ENCODE peak calls at places on chromosomes 13 and 19, in seven cellular contexts. One of them, this sample, is unnamed.

GRCh38 chr13:23378009-23378632 is 55.4 kb downstream of the SACS start:
- DNase-seq in esophagus muscularis mucosa: no peak
- DNase-seq in tibial nerve: no peak
- DNase-seq in lower leg skin: no peak
- DNase-seq in GM23338: peak
- DNase-seq in HFFc6: peak
- DNase-seq in hepatocyte: peak
- DNase-seq in this sample: no peak

GRCh38 chr13:52454459-52454824 is 836 bp upstream of the CKAP2 start:
- DNase-seq in HFFc6: no peak
- DNase-seq in esophagus muscularis mucosa: no peak
- DNase-seq in lower leg skin: no peak
- DNase-seq in hepatocyte: peak
- DNase-seq in GM23338: peak
- DNase-seq in tibial nerve: no peak
- DNase-seq in this sample: no peak

GRCh38 chr13:40983269-40983668 is 35.8 kb downstream of the ELF1 start:
- DNase-seq in esophagus muscularis mucosa: no peak
- DNase-seq in lower leg skin: no peak
- DNase-seq in hepatocyte: no peak
- DNase-seq in HFFc6: no peak
- DNase-seq in tibial nerve: no peak
- DNase-seq in GM23338: no peak
- DNase-seq in this sample: no peak

GRCh38 chr19:1580957-1581356 is 11.7 kb downstream of the MBD3 start:
- DNase-seq in lower leg skin: no peak
- DNase-seq in hepatocyte: no peak
- DNase-seq in tibial nerve: no peak
- DNase-seq in HFFc6: no peak
- DNase-seq in GM23338: no peak
- DNase-seq in esophagus muscularis mucosa: no peak
- DNase-seq in this sample: no peak

GRCh38 chr13:20474515-20474914 is 51.1 kb downstream of the CRYL1 start:
- DNase-seq in tibial nerve: no peak
- DNase-seq in esophagus muscularis mucosa: no peak
- DNase-seq in HFFc6: no peak
- DNase-seq in lower leg skin: no peak
- DNase-seq in hepatocyte: no peak
- DNase-seq in GM23338: no peak
- DNase-seq in this sample: no peak

GRCh38 chr19:2433854-2434253 is 6.5 kb upstream of the TIMM13 start:
- DNase-seq in hepatocyte: no peak
- DNase-seq in esophagus muscularis mucosa: no peak
- DNase-seq in GM23338: no peak
- DNase-seq in lower leg skin: no peak
- DNase-seq in HFFc6: no peak
- DNase-seq in tibial nerve: no peak
- DNase-seq in this sample: peak

GRCh38 chr19:38070573-38070972 is 153.4 kb downstream of the DPF1 start:
- DNase-seq in esophagus muscularis mucosa: no peak
- DNase-seq in HFFc6: peak
- DNase-seq in lower leg skin: no peak
- DNase-seq in hepatocyte: no peak
- DNase-seq in GM23338: no peak
- DNase-seq in tibial nerve: no peak
- DNase-seq in this sample: no peak

GRCh38 chr19:42185281-42185680 is 32.2 kb downstream of the DEDD2 start:
- DNase-seq in esophagus muscularis mucosa: no peak
- DNase-seq in HFFc6: no peak
- DNase-seq in lower leg skin: no peak
- DNase-seq in GM23338: no peak
- DNase-seq in tibial nerve: no peak
- DNase-seq in hepatocyte: no peak
- DNase-seq in this sample: no peak

GRCh38 chr13:24043590-24044350 is 116.8 kb upstream of the SPATA13 start:
- DNase-seq in hepatocyte: no peak
- DNase-seq in esophagus muscularis mucosa: no peak
- DNase-seq in GM23338: no peak
- DNase-seq in HFFc6: no peak
- DNase-seq in tibial nerve: no peak
- DNase-seq in lower leg skin: no peak
- DNase-seq in this sample: no peak

GRCh38 chr19:16368385-16369305 is 44.0 kb downstream of the KLF2 start:
- DNase-seq in HFFc6: no peak
- DNase-seq in lower leg skin: no peak
- DNase-seq in hepatocyte: peak
- DNase-seq in tibial nerve: no peak
- DNase-seq in esophagus muscularis mucosa: no peak
- DNase-seq in GM23338: no peak
- DNase-seq in this sample: no peak

GRCh38 chr19:42589792-42590191 is 4.9 kb downstream of the CEACAM8 start:
- DNase-seq in hepatocyte: no peak
- DNase-seq in esophagus muscularis mucosa: no peak
- DNase-seq in lower leg skin: no peak
- DNase-seq in HFFc6: no peak
- DNase-seq in GM23338: no peak
- DNase-seq in tibial nerve: no peak
- DNase-seq in this sample: no peak

GRCh38 chr19:2027361-2027760 is 11.8 kb upstream of the BTBD2 start:
- DNase-seq in lower leg skin: no peak
- DNase-seq in esophagus muscularis mucosa: no peak
- DNase-seq in tibial nerve: no peak
- DNase-seq in GM23338: no peak
- DNase-seq in HFFc6: peak
- DNase-seq in hepatocyte: no peak
- DNase-seq in this sample: no peak

GRCh38 chr13:48010698-48011097 is 9.6 kb upstream of the SUCLA2 start:
- DNase-seq in HFFc6: no peak
- DNase-seq in esophagus muscularis mucosa: no peak
- DNase-seq in lower leg skin: no peak
- DNase-seq in hepatocyte: no peak
- DNase-seq in GM23338: no peak
- DNase-seq in tibial nerve: no peak
- DNase-seq in this sample: no peak

GRCh38 chr13:104008571-104009435 is 942.6 kb upstream of the SLC10A2 start:
- DNase-seq in tibial nerve: no peak
- DNase-seq in lower leg skin: no peak
- DNase-seq in HFFc6: no peak
- DNase-seq in esophagus muscularis mucosa: no peak
- DNase-seq in GM23338: no peak
- DNase-seq in hepatocyte: no peak
- DNase-seq in this sample: no peak

GRCh38 chr19:18995804-18996241 is 37.5 kb downstream of the SUGP2 start:
- DNase-seq in lower leg skin: no peak
- DNase-seq in hepatocyte: peak
- DNase-seq in esophagus muscularis mucosa: no peak
- DNase-seq in HFFc6: peak
- DNase-seq in GM23338: peak
- DNase-seq in tibial nerve: no peak
- DNase-seq in this sample: peak

GRCh38 chr19:43738780-43739211 is 16.0 kb downstream of the SMG9 start:
- DNase-seq in esophagus muscularis mucosa: no peak
- DNase-seq in tibial nerve: no peak
- DNase-seq in lower leg skin: no peak
- DNase-seq in hepatocyte: no peak
- DNase-seq in GM23338: no peak
- DNase-seq in HFFc6: no peak
- DNase-seq in this sample: no peak

GRCh38 chr19:10126213-10126639 is 6.5 kb upstream of the EIF3G start:
- DNase-seq in GM23338: no peak
- DNase-seq in HFFc6: no peak
- DNase-seq in tibial nerve: no peak
- DNase-seq in lower leg skin: no peak
- DNase-seq in hepatocyte: no peak
- DNase-seq in esophagus muscularis mucosa: no peak
- DNase-seq in this sample: no peak

GRCh38 chr13:111171629-111172028 is 56.5 kb downstream of the ARHGEF7 start:
- DNase-seq in tibial nerve: no peak
- DNase-seq in hepatocyte: no peak
- DNase-seq in lower leg skin: no peak
- DNase-seq in esophagus muscularis mucosa: no peak
- DNase-seq in HFFc6: no peak
- DNase-seq in GM23338: no peak
- DNase-seq in this sample: no peak

GRCh38 chr19:39509233-39509632 is 5.7 kb upstream of the SELENOV start:
- DNase-seq in hepatocyte: no peak
- DNase-seq in GM23338: no peak
- DNase-seq in lower leg skin: no peak
- DNase-seq in HFFc6: no peak
- DNase-seq in esophagus muscularis mucosa: no peak
- DNase-seq in tibial nerve: no peak
- DNase-seq in this sample: no peak

GRCh38 chr13:87661471-87661870 is 9.7 kb upstream of the SLITRK5 start:
- DNase-seq in esophagus muscularis mucosa: no peak
- DNase-seq in GM23338: no peak
- DNase-seq in hepatocyte: no peak
- DNase-seq in lower leg skin: no peak
- DNase-seq in tibial nerve: no peak
- DNase-seq in HFFc6: no peak
- DNase-seq in this sample: no peak

GRCh38 chr13:86846501-86846900 is 824.7 kb upstream of the SLITRK5 start:
- DNase-seq in HFFc6: no peak
- DNase-seq in esophagus muscularis mucosa: no peak
- DNase-seq in lower leg skin: no peak
- DNase-seq in GM23338: no peak
- DNase-seq in hepatocyte: no peak
- DNase-seq in tibial nerve: no peak
- DNase-seq in this sample: no peak

GRCh38 chr19:17542042-17542441 is 13.4 kb upstream of the COLGALT1 start:
- DNase-seq in hepatocyte: no peak
- DNase-seq in lower leg skin: no peak
- DNase-seq in esophagus muscularis mucosa: no peak
- DNase-seq in tibial nerve: no peak
- DNase-seq in HFFc6: no peak
- DNase-seq in GM23338: no peak
- DNase-seq in this sample: no peak

GRCh38 chr19:17538684-17539287 is 16.7 kb upstream of the COLGALT1 start:
- DNase-seq in lower leg skin: no peak
- DNase-seq in esophagus muscularis mucosa: no peak
- DNase-seq in tibial nerve: no peak
- DNase-seq in HFFc6: no peak
- DNase-seq in GM23338: peak
- DNase-seq in hepatocyte: no peak
- DNase-seq in this sample: no peak

GRCh38 chr19:17540174-17540573 is 15.3 kb upstream of the COLGALT1 start:
- DNase-seq in esophagus muscularis mucosa: no peak
- DNase-seq in hepatocyte: no peak
- DNase-seq in GM23338: no peak
- DNase-seq in tibial nerve: no peak
- DNase-seq in lower leg skin: no peak
- DNase-seq in HFFc6: no peak
- DNase-seq in this sample: no peak

GRCh38 chr19:17541184-17541759 is 14.2 kb upstream of the COLGALT1 start:
- DNase-seq in GM23338: no peak
- DNase-seq in hepatocyte: no peak
- DNase-seq in lower leg skin: no peak
- DNase-seq in HFFc6: no peak
- DNase-seq in esophagus muscularis mucosa: no peak
- DNase-seq in tibial nerve: no peak
- DNase-seq in this sample: no peak

DNA sequence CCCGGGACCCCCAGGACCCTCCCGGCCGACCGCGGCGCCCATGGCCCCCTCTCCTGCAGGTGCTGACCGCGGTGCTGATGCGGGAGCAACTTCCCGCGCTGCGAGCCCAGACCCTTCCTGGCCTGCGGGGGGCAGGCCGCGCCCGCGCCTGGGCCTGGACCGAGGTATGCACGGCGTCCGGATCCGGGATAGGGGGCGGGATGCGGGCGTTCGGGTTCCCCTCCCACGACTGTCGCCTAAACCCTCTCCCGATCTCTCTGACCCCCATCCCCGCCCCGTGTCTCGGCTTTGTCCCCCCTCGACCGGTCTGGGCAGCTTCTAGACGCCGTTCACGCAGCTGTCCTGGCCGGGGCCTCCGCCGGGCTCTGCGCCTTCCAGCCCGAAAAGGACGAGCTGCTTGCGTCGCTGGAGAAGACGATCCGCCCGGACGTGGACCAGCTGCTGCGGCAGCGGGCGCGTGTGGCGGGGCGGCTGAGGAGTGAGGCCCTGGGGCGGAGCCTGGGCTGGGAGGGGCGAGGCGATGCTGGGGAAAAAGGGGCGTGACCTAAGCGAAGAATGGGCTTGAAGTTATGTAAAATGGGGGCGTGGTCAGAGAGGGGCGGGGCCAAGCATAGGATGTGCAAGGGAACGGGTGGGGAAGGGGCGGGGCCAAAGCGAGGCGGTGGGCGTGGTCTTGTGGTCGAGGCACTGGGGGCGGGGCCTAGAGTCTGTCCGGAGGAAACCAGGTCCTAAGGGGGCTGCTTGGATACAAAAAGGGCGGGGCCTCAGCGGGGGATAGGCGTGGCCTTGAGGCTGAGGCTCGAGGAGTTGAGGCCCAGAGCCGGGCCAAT is 15.9 kb upstream of the COLGALT1 start:
- DNase-seq in esophagus muscularis mucosa: peak
- DNase-seq in lower leg skin: peak
- DNase-seq in tibial nerve: peak
- DNase-seq in GM23338: peak
- DNase-seq in hepatocyte: peak
- DNase-seq in HFFc6: peak
- DNase-seq in this sample: peak
- TF ChIP-seq CTCF in esophagus muscularis mucosa: peak
- TF ChIP-seq CTCF in lower leg skin: no peak
- TF ChIP-seq CTCF in tibial nerve: peak
- TF ChIP-seq CTCF in GM23338: no peak
- TF ChIP-seq CTCF in hepatocyte: peak
- TF ChIP-seq CTCF in HFFc6: peak
- TF ChIP-seq CTCF in this sample: peak

DNA sequence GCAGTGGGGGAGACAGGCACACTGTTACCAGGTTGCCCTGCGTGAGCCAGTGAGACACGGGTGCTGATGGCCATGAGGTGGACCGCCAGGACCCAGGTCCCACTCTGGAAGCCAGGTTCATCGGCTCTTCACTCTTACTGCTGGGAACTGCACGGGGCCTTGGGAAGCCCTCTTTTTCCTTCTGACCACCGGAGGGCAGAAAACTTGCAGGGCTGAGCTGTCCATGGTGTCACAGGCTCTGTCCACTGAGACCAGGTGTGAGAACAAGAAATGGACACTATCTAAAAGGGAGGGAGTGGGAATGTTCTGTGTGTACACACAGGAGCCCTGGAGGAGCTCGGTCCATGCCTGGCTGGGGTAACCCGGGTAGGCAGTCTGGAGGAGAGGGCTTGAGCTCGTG is 93.4 kb downstream of the UQCRFS1 start:
- DNase-seq in GM23338: peak
- DNase-seq in HFFc6: peak
- DNase-seq in tibial nerve: no peak
- DNase-seq in lower leg skin: no peak
- DNase-seq in esophagus muscularis mucosa: no peak
- DNase-seq in hepatocyte: peak
- DNase-seq in this sample: no peak
- TF ChIP-seq CTCF in GM23338: peak
- TF ChIP-seq CTCF in HFFc6: peak
- TF ChIP-seq CTCF in tibial nerve: no peak
- TF ChIP-seq CTCF in lower leg skin: no peak
- TF ChIP-seq CTCF in esophagus muscularis mucosa: no peak
- TF ChIP-seq CTCF in hepatocyte: peak
- TF ChIP-seq CTCF in this sample: no peak

GRCh38 chr13:38685974-38686571 is 804 bp upstream of the FREM2 start:
- DNase-seq in GM23338: peak
- DNase-seq in lower leg skin: no peak
- DNase-seq in esophagus muscularis mucosa: no peak
- DNase-seq in hepatocyte: peak
- DNase-seq in tibial nerve: no peak
- DNase-seq in HFFc6: peak
- DNase-seq in this sample: no peak
- TF ChIP-seq CTCF in GM23338: peak
- TF ChIP-seq CTCF in lower leg skin: no peak
- TF ChIP-seq CTCF in esophagus muscularis mucosa: no peak
- TF ChIP-seq CTCF in hepatocyte: peak
- TF ChIP-seq CTCF in tibial nerve: no peak
- TF ChIP-seq CTCF in HFFc6: peak
- TF ChIP-seq CTCF in this sample: peak

GRCh38 chr13:92175330-92175729 is 776.9 kb downstream of the GPC5 start:
- DNase-seq in esophagus muscularis mucosa: no peak
- DNase-seq in lower leg skin: no peak
- DNase-seq in hepatocyte: peak
- DNase-seq in GM23338: peak
- DNase-seq in HFFc6: no peak
- DNase-seq in tibial nerve: no peak
- DNase-seq in this sample: no peak
- TF ChIP-seq CTCF in esophagus muscularis mucosa: no peak
- TF ChIP-seq CTCF in lower leg skin: no peak
- TF ChIP-seq CTCF in hepatocyte: peak
- TF ChIP-seq CTCF in GM23338: peak
- TF ChIP-seq CTCF in HFFc6: peak
- TF ChIP-seq CTCF in tibial nerve: no peak
- TF ChIP-seq CTCF in this sample: peak